ENCODE peak calls at places on chromosomes 3 and 15, in ten cellular contexts. H, M, D, A, V, B, Y, C, T and K are unnamed samples.

GRCh38 chr3:23809840-23810341 is 4.1 kb downstream of the UBE2E1 start:
- DNase-seq in H (no peak), M (no peak), D (no peak), A (no peak), V (peak), B (no peak), Y (no peak), C (peak), T (no peak), K (no peak)

GRCh38 chr3:100063929-100064461 is 50.3 kb downstream of the FILIP1L start:
- DNase-seq in H (no peak), M (no peak), D (no peak), A (no peak), V (no peak), B (no peak), Y (no peak), C (no peak), T (no peak), K (no peak)

GRCh38 chr15:39919740-39920509 is at the start of gene GPR176:
- DNase-seq in H (peak), M (peak), D (no peak), A (peak), V (peak), B (peak), Y (peak), C (peak), T (no peak), K (peak)

GRCh38 chr3:81790117-81790516 is 28.7 kb upstream of the GBE1 start:
- DNase-seq in H (no peak), M (no peak), D (no peak), A (no peak), V (no peak), B (no peak), Y (no peak), C (no peak), T (no peak), K (no peak)

GRCh38 chr3:59771760-59772159 is 721.9 kb upstream of the CFAP20DC start:
- DNase-seq in H (peak), M (no peak), D (peak), A (no peak), V (no peak), B (no peak), Y (peak), C (peak), T (no peak), K (no peak)

GRCh38 chr15:80554526-80554925 is 140.6 kb upstream of the ABHD17C start:
- DNase-seq in H (no peak), M (no peak), D (no peak), A (no peak), V (no peak), B (no peak), Y (no peak), C (no peak), T (no peak), K (no peak)

GRCh38 chr3:112848196-112848595 is 1.5 kb upstream of the CD200R1L start:
- DNase-seq in H (no peak), M (no peak), D (no peak), A (no peak), V (no peak), B (no peak), Y (no peak), C (no peak), T (no peak), K (no peak)

GRCh38 chr3:136545664-136546266 is 206.4 kb downstream of the STAG1 start:
- DNase-seq in H (peak), M (no peak), D (no peak), A (no peak), V (no peak), B (no peak), Y (no peak), C (peak), T (no peak), K (no peak)

GRCh38 chr15:49990835-49991540 is 128.0 kb downstream of the ATP8B4 start:
- DNase-seq in H (peak), M (no peak), D (no peak), A (no peak), V (no peak), B (no peak), Y (no peak), C (no peak), T (no peak), K (no peak)

GRCh38 chr15:38217788-38218609 is 34.6 kb upstream of the SPRED1 start:
- DNase-seq in H (no peak), M (no peak), D (no peak), A (no peak), V (no peak), B (no peak), Y (no peak), C (peak), T (no peak), K (no peak)

GRCh38 chr15:50248994-50249586 is 16.4 kb downstream of the HDC start:
- DNase-seq in H (peak), M (no peak), D (no peak), A (no peak), V (no peak), B (no peak), Y (no peak), C (no peak), T (no peak), K (no peak)

GRCh38 chr3:190381356-190381940 is 6.5 kb upstream of the CLDN16 start:
- DNase-seq in H (peak), M (no peak), D (no peak), A (no peak), V (no peak), B (no peak), Y (no peak), C (no peak), T (no peak), K (no peak)

GRCh38 chr15:91857772-91858171 is 4.3 kb downstream of the SLCO3A1 start:
- DNase-seq in H (no peak), M (peak), D (no peak), A (no peak), V (peak), B (no peak), Y (no peak), C (no peak), T (no peak), K (no peak)

GRCh38 chr3:149153402-149153801 is 24.0 kb downstream of the HPS3 start:
- DNase-seq in H (no peak), M (no peak), D (no peak), A (no peak), V (no peak), B (no peak), Y (no peak), C (no peak), T (no peak), K (no peak)

GRCh38 chr15:100740105-100740504 is 137.7 kb downstream of the ASB7 start:
- DNase-seq in H (no peak), M (no peak), D (no peak), A (no peak), V (no peak), B (no peak), Y (no peak), C (no peak), T (no peak), K (no peak)

GRCh38 chr3:186931487-186932280 is 1.4 kb downstream of the ST6GAL1 start:
- DNase-seq in H (peak), M (peak), D (no peak), A (peak), V (peak), B (no peak), Y (peak), C (peak), T (no peak), K (peak)

GRCh38 chr3:126488886-126489569 is 13.3 kb upstream of the ZXDC start:
- DNase-seq in H (no peak), M (no peak), D (no peak), A (no peak), V (no peak), B (no peak), Y (no peak), C (no peak), T (no peak), K (peak)

GRCh38 chr3:83514130-83514914 is 1444.5 kb upstream of the CADM2 start:
- DNase-seq in H (no peak), M (no peak), D (no peak), A (no peak), V (no peak), B (no peak), Y (no peak), C (peak), T (no peak), K (no peak)

GRCh38 chr15:25169318-25169717 is 214.5 kb downstream of the SNRPN start:
- DNase-seq in H (no peak), M (no peak), D (no peak), A (no peak), V (no peak), B (peak), Y (no peak), C (no peak), T (no peak), K (peak)